ENCODE peak calls at places on chromosomes 1 and 21, in six cellular contexts. P is K562, J is SK-N-SH, N is HepG2, X is GM12878, V is H1. A is an unnamed sample.

GRCh38 chr1:98502937-98503336 is 158.6 kb upstream of the SNX7 start:
- DNase-seq in N (no peak), X (no peak), V (no peak), J (no peak), P (no peak), A (no peak)

GRCh38 chr1:226738421-226738994 is 574 bp downstream of the ITPKB start:
- DNase-seq in V (peak), P (no peak), X (no peak), J (peak), N (no peak), A (peak)

GRCh38 chr1:42736152-42736551 is 3.9 kb downstream of the CLDN19 start:
- DNase-seq in V (no peak), N (peak), X (no peak), J (peak), P (peak), A (peak)

GRCh38 chr21:44263221-44263671 is 1.5 kb upstream of the DNMT3L start:
- DNase-seq in X (no peak), N (no peak), P (no peak), J (no peak), V (no peak), A (no peak)

GRCh38 chr1:202283991-202284390 is 57.7 kb downstream of the UBE2T start:
- DNase-seq in X (no peak), N (no peak), V (no peak), P (no peak), J (no peak), A (no peak)

GRCh38 chr1:185337221-185337620 is 20.2 kb upstream of the IVNS1ABP start:
- DNase-seq in X (no peak), P (no peak), J (no peak), N (no peak), V (no peak), A (peak)

GRCh38 chr21:41678016-41678935 is 88.6 kb downstream of the RIPK4 start:
- DNase-seq in V (no peak), N (peak), X (no peak), P (no peak), J (no peak), A (no peak)

GRCh38 chr1:14648931-14649860 is 50.7 kb downstream of the KAZN start:
- DNase-seq in V (no peak), X (no peak), J (no peak), P (no peak), N (no peak), A (no peak)

GRCh38 chr1:220338759-220339158 is 66.5 kb upstream of the RAB3GAP2 start:
- DNase-seq in V (no peak), N (no peak), P (no peak), J (no peak), X (no peak), A (no peak)

GRCh38 chr1:225573216-225573615 is 79.7 kb downstream of the ENAH start:
- DNase-seq in J (no peak), V (no peak), N (no peak), P (no peak), X (no peak), A (no peak)

GRCh38 chr1:53771648-53772047 is 32.7 kb upstream of the GLIS1 start:
- DNase-seq in X (no peak), J (no peak), P (no peak), V (no peak), N (no peak), A (no peak)

GRCh38 chr1:26363549-26364448 is 8.8 kb downstream of the ZNF683 start:
- DNase-seq in X (peak), N (peak), V (peak), J (peak), P (peak), A (peak)

GRCh38 chr1:169113613-169114119 is 7.2 kb downstream of the ATP1B1 start:
- DNase-seq in J (no peak), V (no peak), X (no peak), P (no peak), N (peak), A (no peak)

GRCh38 chr21:15809818-15810217 is 80.0 kb downstream of the USP25 start:
- DNase-seq in J (no peak), X (no peak), V (no peak), N (no peak), P (no peak), A (peak)

GRCh38 chr1:90924982-90925381 is 96.9 kb downstream of the ZNF644 start:
- DNase-seq in X (no peak), J (no peak), P (no peak), V (peak), N (no peak), A (no peak)

GRCh38 chr1:227885648-227886502 is 61.9 kb downstream of the WNT9A start:
- DNase-seq in X (no peak), N (no peak), V (peak), P (peak), J (peak), A (no peak)

GRCh38 chr1:67973061-67973460 is 77.4 kb downstream of the DIRAS3 start:
- DNase-seq in J (no peak), X (no peak), P (no peak), V (no peak), N (no peak), A (no peak)

GRCh38 chr1:221858758-221859157 is 116.9 kb upstream of the DUSP10 start:
- DNase-seq in X (no peak), V (no peak), P (no peak), N (no peak), J (no peak), A (no peak)
- TF ChIP-seq GABPA in X (no peak), V (no peak), P (no peak), N (no peak), J (no peak), A (no peak)

DNA sequence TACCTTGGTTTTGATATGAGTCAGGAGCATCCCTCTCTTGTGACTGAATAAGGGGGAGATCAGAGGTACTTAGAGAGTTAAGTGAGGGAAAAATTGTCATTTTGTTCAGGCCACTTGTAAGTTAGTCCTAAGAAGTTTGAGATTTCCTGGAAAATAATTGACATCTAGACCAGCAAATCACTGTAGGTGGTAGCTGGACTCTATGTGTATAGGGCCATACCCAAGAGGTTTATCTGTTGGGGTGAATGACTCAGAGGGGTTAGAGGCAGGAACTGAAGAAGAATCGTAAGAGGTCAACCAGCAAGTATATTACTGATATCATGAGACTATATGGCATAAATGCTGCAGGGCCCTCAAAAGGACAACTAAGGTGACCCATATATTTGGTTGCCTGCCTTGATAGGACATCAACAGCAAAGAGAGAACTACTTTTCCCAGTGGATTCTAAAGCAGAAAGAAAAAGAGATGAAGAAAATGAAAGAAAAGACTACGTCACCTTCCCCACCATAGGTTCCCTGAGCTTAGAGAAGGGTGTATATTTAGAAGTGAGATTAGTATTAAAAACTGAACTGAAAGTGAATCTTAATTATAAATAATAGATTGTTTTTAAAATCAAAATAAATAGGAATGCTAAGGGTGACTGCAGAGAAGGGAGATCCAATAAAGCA is 8.0 kb upstream of the RNPC3 start:
- DNase-seq in N (no peak), V (no peak), X (peak), P (peak), J (no peak), A (no peak)
- TF ChIP-seq GABPA in N (no peak), V (no peak), X (no peak), P (no peak), J (no peak), A (no peak)

GRCh38 chr1:30848130-30848529 is 60.4 kb downstream of the SDC3 start:
- DNase-seq in V (no peak), P (no peak), X (no peak), N (no peak), J (no peak), A (no peak)

GRCh38 chr1:30846587-30846986 is 62.0 kb downstream of the SDC3 start:
- DNase-seq in P (no peak), J (no peak), X (no peak), V (no peak), N (no peak), A (no peak)

GRCh38 chr1:30845891-30846290 is 62.7 kb downstream of the SDC3 start:
- DNase-seq in V (no peak), P (no peak), X (no peak), J (no peak), N (no peak), A (no peak)

GRCh38 chr1:30845237-30845636 is 63.3 kb downstream of the SDC3 start:
- DNase-seq in V (no peak), X (no peak), J (no peak), N (no peak), P (no peak), A (no peak)

DNA sequence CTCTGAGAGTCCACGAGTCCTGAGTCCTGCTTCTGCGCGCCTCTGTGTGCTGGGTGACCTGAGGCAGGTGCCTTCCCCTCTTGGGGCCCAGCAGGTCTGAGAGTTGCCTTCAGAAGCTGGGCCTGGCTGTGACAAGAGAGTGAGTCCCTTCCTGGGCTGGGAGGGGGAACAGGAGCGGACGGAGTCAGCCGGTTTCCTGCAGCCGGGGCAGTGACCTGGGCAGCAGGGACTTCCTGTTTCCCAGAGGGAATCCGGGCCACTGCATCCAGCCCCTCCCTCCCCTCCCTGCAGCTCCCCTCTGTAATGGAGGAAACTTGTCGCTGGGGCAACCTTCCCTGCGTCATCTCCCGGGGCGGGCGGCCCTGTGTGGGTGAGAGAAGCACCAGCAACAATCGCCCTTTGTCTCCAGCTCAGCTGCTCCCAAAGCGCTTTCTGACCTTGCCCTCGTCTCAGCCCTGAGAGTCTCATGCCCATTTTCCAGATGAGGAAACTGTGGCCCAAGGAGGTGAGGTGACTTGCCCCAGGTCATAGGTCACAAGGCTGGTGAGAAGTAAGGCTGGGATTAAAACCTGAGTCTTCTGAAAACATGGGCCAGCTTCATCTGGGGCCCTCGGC is 61.1 kb downstream of the SDC3 start:
- DNase-seq in X (no peak), N (peak), J (no peak), P (peak), V (peak), A (no peak)
- TF ChIP-seq GABPA in X (no peak), N (peak), J (no peak), P (peak), V (no peak), A (no peak)

GRCh38 chr1:108050911-108051624 is 86.1 kb upstream of the VAV3 start:
- DNase-seq in P (no peak), X (no peak), V (no peak), J (no peak), N (no peak), A (no peak)

GRCh38 chr1:108057536-108057935 is 92.6 kb upstream of the VAV3 start:
- DNase-seq in J (no peak), P (no peak), N (no peak), V (no peak), X (no peak), A (peak)

GRCh38 chr1:108051625-108052382 is 86.8 kb upstream of the VAV3 start:
- DNase-seq in J (no peak), X (no peak), V (no peak), P (no peak), N (peak), A (no peak)

GRCh38 chr1:108050134-108050533 is 85.2 kb upstream of the VAV3 start:
- DNase-seq in N (no peak), V (no peak), J (no peak), P (no peak), X (no peak), A (no peak)

GRCh38 chr1:108053291-108054023 is 88.5 kb upstream of the VAV3 start:
- DNase-seq in V (no peak), N (no peak), P (no peak), J (no peak), X (no peak), A (peak)
- TF ChIP-seq GABPA in V (no peak), N (no peak), P (no peak), J (no peak), X (no peak), A (no peak)

DNA sequence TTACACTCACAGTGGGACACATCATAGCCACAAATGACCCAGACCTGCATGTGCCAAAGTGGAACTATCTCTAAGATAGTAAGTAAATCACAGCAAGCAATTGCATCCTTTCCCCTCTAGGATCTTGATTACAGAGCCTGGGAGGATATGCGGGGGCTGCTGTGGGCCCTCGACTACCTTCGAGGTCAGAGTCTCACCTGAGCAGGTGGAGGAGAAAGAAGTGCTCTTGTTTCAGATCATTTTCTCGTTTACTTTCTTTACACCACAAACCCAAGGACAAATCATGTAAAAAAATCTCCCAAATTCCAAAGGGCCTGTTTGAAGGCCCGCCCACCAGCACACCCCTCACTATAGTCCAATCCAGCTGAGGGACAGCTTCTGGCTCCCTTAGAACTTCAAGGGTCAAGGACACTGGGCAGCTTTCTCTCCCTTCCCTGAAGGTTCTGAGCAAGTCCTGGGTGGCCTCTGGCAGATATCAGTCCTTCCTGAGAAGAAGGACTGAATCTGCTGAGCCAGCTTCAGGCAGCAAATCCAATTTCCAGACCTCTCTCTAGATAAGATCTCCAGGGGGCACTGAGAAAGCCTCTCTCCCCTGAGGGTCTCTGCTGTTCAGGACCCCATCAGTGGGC is 5.6 kb downstream of the STK40 start:
- DNase-seq in N (peak), X (no peak), J (peak), V (no peak), P (no peak), A (no peak)
- TF ChIP-seq GABPA in N (no peak), X (no peak), J (no peak), V (no peak), P (no peak), A (no peak)